ENCODE peak calls at places on chromosome 18, in eight cellular contexts. B, L, F, C, D, I, Z and J are unnamed samples.

GRCh38 chr18:63022429-63023022 is 297.0 kb downstream of the BCL2 start:
- DNase-seq in B (no peak), Z (no peak), D (no peak), C (no peak), F (peak), L (no peak), I (peak), J (no peak)

GRCh38 chr18:13916559-13916958 is 1.2 kb upstream of the MC2R start:
- DNase-seq in D (no peak), F (no peak), I (no peak), C (no peak), B (no peak), Z (no peak), L (no peak), J (no peak)

GRCh38 chr18:68489018-68489792 is 225.7 kb downstream of the TMX3 start:
- DNase-seq in L (no peak), I (no peak), F (no peak), Z (no peak), B (no peak), C (no peak), D (no peak), J (no peak)

GRCh38 chr18:77131652-77132368 is 773 bp downstream of the MBP start:
- DNase-seq in F (peak), I (no peak), L (no peak), C (no peak), D (peak), Z (peak), B (no peak), J (peak)

GRCh38 chr18:79763407-79763806 is 34.3 kb upstream of the KCNG2 start:
- DNase-seq in L (no peak), I (no peak), C (no peak), F (no peak), Z (no peak), D (no peak), B (no peak), J (no peak)

GRCh38 chr18:49764032-49764431 is 49.3 kb downstream of the ACAA2 start:
- DNase-seq in D (no peak), B (peak), Z (peak), L (peak), F (no peak), I (no peak), C (no peak), J (peak)

GRCh38 chr18:23718243-23718720 is 29.0 kb downstream of the LAMA3 start:
- DNase-seq in F (no peak), I (peak), L (peak), Z (no peak), D (no peak), B (peak), C (no peak), J (peak)

GRCh38 chr18:58308463-58308862 is 264.4 kb downstream of the NEDD4L start:
- DNase-seq in L (no peak), D (no peak), F (no peak), I (no peak), B (no peak), C (no peak), Z (no peak), J (no peak)

GRCh38 chr18:42563995-42564394 is 551.5 kb downstream of the RIT2 start:
- DNase-seq in B (no peak), L (no peak), C (no peak), F (no peak), Z (no peak), I (no peak), D (no peak), J (no peak)

GRCh38 chr18:35969676-35970075 is 2.8 kb upstream of the RMP24 start:
- DNase-seq in F (no peak), C (no peak), Z (no peak), I (no peak), D (no peak), L (no peak), B (no peak), J (no peak)

GRCh38 chr18:75157851-75158250 is 51.1 kb downstream of the PTGR3 start:
- DNase-seq in B (no peak), D (no peak), I (no peak), Z (no peak), C (no peak), L (no peak), F (no peak), J (no peak)

GRCh38 chr18:24488824-24489493 is 28.5 kb downstream of the HRH4 start:
- DNase-seq in F (no peak), B (peak), Z (peak), L (peak), D (no peak), I (peak), C (peak), J (peak)

GRCh38 chr18:23585007-23585871 is 1.1 kb downstream of the NPC1 start:
- DNase-seq in L (no peak), Z (no peak), B (no peak), D (no peak), F (no peak), C (no peak), I (peak), J (no peak)